ENCODE peak calls at places on chromosomes 1 and 21, in five cellular contexts. L, Y, J, U and X are unnamed samples.

GRCh38 chr1:200795151-200795550 is 56.5 kb downstream of the CAMSAP2 start:
- DNase-seq in U (no peak), L (no peak), J (no peak), Y (no peak), X (no peak)

GRCh38 chr1:204032642-204033235 is 40.2 kb upstream of the SOX13 start:
- DNase-seq in Y (no peak), L (no peak), J (no peak), U (no peak), X (peak)

GRCh38 chr1:92708368-92708950 is 76.4 kb downstream of the EVI5 start:
- DNase-seq in L (peak), U (no peak), Y (no peak), J (no peak), X (no peak)

GRCh38 chr1:45713711-45714110 is 25.7 kb downstream of the TMEM69 start:
- DNase-seq in L (no peak), Y (no peak), J (no peak), U (no peak), X (no peak)

GRCh38 chr1:173669491-173669941 is at the start of gene ANKRD45:
- DNase-seq in J (no peak), L (no peak), U (no peak), Y (no peak), X (peak)

GRCh38 chr1:59500970-59501742 is 204.3 kb downstream of the FGGY start:
- DNase-seq in U (no peak), L (no peak), Y (no peak), J (no peak), X (no peak)

GRCh38 chr1:197180252-197180878 is 33.9 kb upstream of the ASPM start:
- DNase-seq in Y (no peak), L (peak), U (no peak), J (peak), X (peak)

GRCh38 chr1:1173061-1173792 is 453 bp upstream of the TTLL10 start:
- DNase-seq in J (no peak), L (no peak), U (no peak), Y (no peak), X (no peak)

GRCh38 chr21:31668651-31669491 is 9.4 kb downstream of the SOD1 start:
- DNase-seq in J (no peak), U (no peak), L (no peak), Y (no peak), X (no peak)

GRCh38 chr1:202599669-202600431 is 110.4 kb downstream of the SYT2 start:
- DNase-seq in L (peak), U (no peak), Y (peak), J (peak), X (peak)

GRCh38 chr1:24952413-24952841 is 22.4 kb upstream of the RUNX3 start:
- DNase-seq in Y (no peak), U (no peak), L (peak), J (no peak), X (no peak)

GRCh38 chr1:169086603-169087455 is 19.7 kb upstream of the ATP1B1 start:
- DNase-seq in Y (no peak), L (no peak), J (peak), U (no peak), X (no peak)

GRCh38 chr1:22575532-22576147 is 12.4 kb downstream of the EPHA8 start:
- DNase-seq in U (no peak), Y (no peak), J (no peak), L (no peak), X (no peak)

GRCh38 chr21:38993561-38993960 is 187.8 kb downstream of the ETS2 start:
- DNase-seq in Y (peak), U (no peak), L (no peak), J (peak), X (no peak)

GRCh38 chr21:41715649-41716321 is 51.1 kb downstream of the RIPK4 start:
- DNase-seq in Y (no peak), U (no peak), J (peak), L (no peak), X (no peak)

GRCh38 chr1:56795864-56796263 is 23.3 kb downstream of the FYB2 start:
- DNase-seq in J (no peak), L (no peak), Y (no peak), U (no peak), X (no peak)

GRCh38 chr21:31161157-31161556 is 122.9 kb upstream of the KRTAP19-8 start:
- DNase-seq in U (no peak), J (no peak), L (no peak), Y (no peak), X (peak)

GRCh38 chr1:41465741-41466140 is 18.7 kb downstream of the EDN2 start:
- DNase-seq in U (no peak), J (no peak), Y (no peak), L (no peak), X (no peak)

GRCh38 chr21:18722193-18722592 is 318.6 kb upstream of the TMPRSS15 start:
- DNase-seq in Y (no peak), J (no peak), U (no peak), L (no peak), X (no peak)

GRCh38 chr1:64745986-64746940 is 1.4 kb downstream of the RAVER2 start:
- DNase-seq in Y (no peak), U (no peak), J (no peak), L (no peak), X (peak)

GRCh38 chr1:26021647-26022403 is at the start of gene EXTL1:
- DNase-seq in J (no peak), L (no peak), Y (no peak), U (no peak), X (peak)

GRCh38 chr21:39680216-39680615 is 64.8 kb upstream of the IGSF5 start:
- DNase-seq in J (no peak), U (no peak), L (no peak), Y (no peak), X (no peak)

GRCh38 chr21:37435719-37436118 is 69.1 kb downstream of the DYRK1A start:
- DNase-seq in Y (no peak), J (no peak), L (no peak), U (no peak), X (no peak)

GRCh38 chr1:196160066-196160795 is 448.0 kb downstream of the KCNT2 start:
- DNase-seq in J (no peak), U (no peak), L (no peak), Y (no peak), X (no peak)

GRCh38 chr1:51908499-51908898 is 30.0 kb upstream of the NRDC start:
- DNase-seq in L (no peak), Y (no peak), J (no peak), U (no peak), X (no peak)

GRCh38 chr1:51910182-51910581 is 31.7 kb upstream of the NRDC start:
- DNase-seq in Y (no peak), J (no peak), L (no peak), U (no peak), X (no peak)

GRCh38 chr1:51906306-51907078 is 28.0 kb upstream of the NRDC start:
- DNase-seq in U (no peak), Y (no peak), L (no peak), J (no peak), X (peak)

GRCh38 chr1:51910618-51911017 is 32.1 kb upstream of the NRDC start:
- DNase-seq in J (no peak), L (peak), Y (no peak), U (no peak), X (no peak)

GRCh38 chr1:51907079-51907702 is 28.7 kb upstream of the NRDC start:
- DNase-seq in Y (no peak), U (no peak), J (no peak), L (no peak), X (no peak)
- TF ChIP-seq RAD21 in Y (no peak), U (no peak), J (no peak), L (no peak), X (no peak)

GRCh38 chr1:12447849-12448312 is 170.1 kb downstream of the DHRS3 start:
- DNase-seq in Y (no peak), J (peak), L (no peak), U (no peak), X (no peak)
- TF ChIP-seq ZBTB33 in Y (no peak), J (no peak), L (no peak), U (no peak), X (no peak)

GRCh38 chr1:78096976-78097375 is 51.2 kb downstream of the GIPC2 start:
- DNase-seq in U (no peak), L (no peak), J (no peak), Y (no peak), X (no peak)
- TF ChIP-seq RAD21 in U (no peak), L (no peak), J (no peak), Y (no peak), X (no peak)

DNA sequence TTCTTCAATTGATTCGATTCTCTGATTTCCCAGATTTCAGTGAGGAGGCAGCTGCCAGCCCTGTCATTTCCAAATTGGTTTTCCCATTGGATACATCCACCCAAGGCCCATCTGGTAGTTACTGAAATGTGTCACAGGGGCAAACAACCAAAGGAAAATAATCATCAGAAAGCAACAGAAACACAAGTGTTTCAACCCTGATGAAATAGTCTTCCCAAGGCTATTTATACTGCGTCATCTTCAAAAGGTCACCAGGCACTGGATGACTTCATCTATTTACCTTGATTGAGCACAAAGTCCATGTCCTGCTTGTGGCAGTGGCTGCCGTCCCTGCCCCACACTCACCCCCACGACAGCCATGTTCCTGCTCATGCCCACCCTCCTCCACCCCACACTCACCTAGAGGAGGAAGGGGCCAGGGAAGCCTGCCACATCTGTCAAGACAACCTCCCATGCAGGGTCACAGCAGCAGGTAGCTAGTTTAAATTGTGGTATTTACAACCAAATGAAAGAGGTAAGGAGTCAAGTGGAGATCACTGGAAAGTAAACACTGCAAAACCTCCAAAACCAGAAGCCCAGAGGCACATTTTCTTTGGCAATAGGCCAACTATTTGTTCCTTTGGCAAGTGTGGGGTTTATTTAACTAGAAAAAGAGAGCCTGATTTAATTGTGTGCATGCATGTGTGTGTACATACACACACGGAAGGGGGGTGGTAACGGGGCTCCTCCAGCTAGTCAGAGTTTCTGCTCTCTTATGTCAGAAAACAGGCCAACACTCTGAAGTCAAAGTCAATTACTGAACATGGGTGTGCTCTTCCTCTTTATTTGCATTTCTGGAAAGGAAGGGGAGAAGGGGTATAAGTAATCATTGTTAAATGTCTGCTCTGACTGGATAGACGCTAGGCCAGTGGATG is 49.5 kb upstream of the RAB4A start:
- DNase-seq in U (no peak), L (no peak), Y (no peak), J (peak), X (peak)
- TF ChIP-seq ZBTB33 in U (no peak), L (no peak), Y (no peak), J (peak), X (no peak)

GRCh38 chr1:229280037-229280828 is 9.3 kb downstream of the RAB4A start:
- DNase-seq in U (no peak), L (peak), Y (no peak), J (no peak), X (no peak)

GRCh38 chr1:229280921-229281320 is 10.0 kb downstream of the RAB4A start:
- DNase-seq in Y (no peak), L (no peak), U (no peak), J (no peak), X (no peak)

GRCh38 chr1:229275005-229275404 is 4.1 kb downstream of the RAB4A start:
- DNase-seq in J (no peak), U (no peak), Y (no peak), L (no peak), X (no peak)

GRCh38 chr1:229279242-229279641 is 8.3 kb downstream of the RAB4A start:
- DNase-seq in J (peak), L (no peak), U (no peak), Y (no peak), X (no peak)

DNA sequence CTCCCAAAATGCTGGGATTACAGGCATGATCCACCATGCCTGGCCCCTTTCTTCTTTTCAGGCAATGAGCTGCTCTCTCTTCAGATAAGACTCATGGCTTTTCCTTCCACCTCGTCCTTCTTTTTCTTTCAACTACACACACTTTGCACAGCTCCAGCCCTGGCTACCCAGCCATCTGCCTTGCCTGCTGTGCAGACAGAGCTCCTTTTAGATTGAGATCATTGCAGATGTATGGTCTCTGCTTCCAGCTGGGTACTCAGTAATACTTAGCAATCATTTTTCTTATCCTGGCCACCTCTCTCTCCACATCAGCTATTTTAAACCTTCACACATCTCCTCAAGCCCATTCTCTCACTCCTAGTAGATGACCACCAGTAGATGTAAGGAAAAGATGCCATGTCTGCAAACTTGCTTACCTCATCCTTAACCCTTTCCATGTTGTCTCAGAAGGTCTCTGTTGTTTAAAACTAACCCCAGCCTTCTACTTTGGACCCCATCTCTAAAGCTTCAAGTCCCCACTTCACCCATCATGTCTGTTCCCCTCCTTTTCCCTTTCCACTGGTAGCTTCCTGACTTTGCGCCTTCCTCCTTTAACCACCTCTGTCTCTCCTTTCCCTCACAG is 7.3 kb downstream of the RAB4A start:
- DNase-seq in Y (no peak), L (no peak), U (no peak), J (no peak), X (no peak)
- TF ChIP-seq RAD21 in Y (no peak), L (no peak), U (no peak), J (no peak), X (no peak)